ENCODE peak calls at places on chromosomes 13 and 19, in five cellular contexts. One of them, this sample, is unnamed.

GRCh38 chr19:55635334-55635717 is 5.5 kb upstream of the ZNF580 start:
- DNase-seq in CD8-positive, alpha-beta T cell: no peak
- DNase-seq in colonic mucosa: no peak
- DNase-seq in suprapubic skin: no peak
- DNase-seq in bronchial epithelial cell: no peak
- DNase-seq in this sample: no peak

GRCh38 chr13:30395192-30396158 is 26.8 kb upstream of the UBE2L5 start:
- DNase-seq in CD8-positive, alpha-beta T cell: peak
- DNase-seq in colonic mucosa: peak
- DNase-seq in suprapubic skin: peak
- DNase-seq in bronchial epithelial cell: peak
- DNase-seq in this sample: peak

GRCh38 chr19:8265872-8266271 is 42.3 kb downstream of the CD320 start:
- DNase-seq in CD8-positive, alpha-beta T cell: no peak
- DNase-seq in colonic mucosa: no peak
- DNase-seq in suprapubic skin: no peak
- DNase-seq in bronchial epithelial cell: no peak
- DNase-seq in this sample: no peak

GRCh38 chr13:87444135-87444534 is 227.0 kb upstream of the SLITRK5 start:
- DNase-seq in CD8-positive, alpha-beta T cell: no peak
- DNase-seq in colonic mucosa: no peak
- DNase-seq in suprapubic skin: no peak
- DNase-seq in bronchial epithelial cell: no peak
- DNase-seq in this sample: no peak

GRCh38 chr13:100403675-100404074 is 184.9 kb downstream of the GGACT start:
- DNase-seq in CD8-positive, alpha-beta T cell: no peak
- DNase-seq in colonic mucosa: no peak
- DNase-seq in suprapubic skin: no peak
- DNase-seq in bronchial epithelial cell: no peak
- DNase-seq in this sample: no peak

GRCh38 chr13:40974460-40975407 is 44.4 kb downstream of the ELF1 start:
- DNase-seq in CD8-positive, alpha-beta T cell: no peak
- DNase-seq in colonic mucosa: peak
- DNase-seq in suprapubic skin: no peak
- DNase-seq in bronchial epithelial cell: peak
- DNase-seq in this sample: no peak

GRCh38 chr19:55112246-55112780 is 5.1 kb downstream of the PPP1R12C start:
- DNase-seq in CD8-positive, alpha-beta T cell: no peak
- DNase-seq in colonic mucosa: no peak
- DNase-seq in suprapubic skin: no peak
- DNase-seq in bronchial epithelial cell: no peak
- DNase-seq in this sample: no peak

GRCh38 chr19:7337380-7338194 is 11.2 kb upstream of the ARHGEF18 start:
- DNase-seq in CD8-positive, alpha-beta T cell: no peak
- DNase-seq in colonic mucosa: no peak
- DNase-seq in suprapubic skin: peak
- DNase-seq in bronchial epithelial cell: no peak
- DNase-seq in this sample: peak

GRCh38 chr19:8512115-8512967 is 1.6 kb downstream of the ZNF414 start:
- DNase-seq in CD8-positive, alpha-beta T cell: no peak
- DNase-seq in colonic mucosa: peak
- DNase-seq in suprapubic skin: no peak
- DNase-seq in bronchial epithelial cell: peak
- DNase-seq in this sample: no peak

GRCh38 chr13:67223742-67224141 is 6.4 kb downstream of the PCDH9 start:
- DNase-seq in CD8-positive, alpha-beta T cell: no peak
- DNase-seq in colonic mucosa: no peak
- DNase-seq in suprapubic skin: no peak
- DNase-seq in bronchial epithelial cell: peak
- DNase-seq in this sample: no peak

GRCh38 chr13:57311009-57311586 is 144.1 kb downstream of the PRR20E start:
- DNase-seq in CD8-positive, alpha-beta T cell: no peak
- DNase-seq in colonic mucosa: no peak
- DNase-seq in suprapubic skin: no peak
- DNase-seq in bronchial epithelial cell: no peak
- DNase-seq in this sample: no peak

GRCh38 chr19:45283443-45284033 is 32.5 kb downstream of the MARK4 start:
- DNase-seq in CD8-positive, alpha-beta T cell: no peak
- DNase-seq in colonic mucosa: no peak
- DNase-seq in suprapubic skin: no peak
- DNase-seq in bronchial epithelial cell: no peak
- DNase-seq in this sample: peak

GRCh38 chr19:8575467-8575997 is 1.7 kb downstream of the MYO1F start:
- DNase-seq in CD8-positive, alpha-beta T cell: peak
- DNase-seq in colonic mucosa: peak
- DNase-seq in suprapubic skin: no peak
- DNase-seq in bronchial epithelial cell: peak
- DNase-seq in this sample: no peak

GRCh38 chr19:9953802-9954542 is 17.7 kb upstream of the OLFM2 start:
- DNase-seq in CD8-positive, alpha-beta T cell: no peak
- DNase-seq in colonic mucosa: no peak
- DNase-seq in suprapubic skin: no peak
- DNase-seq in bronchial epithelial cell: no peak
- DNase-seq in this sample: no peak

GRCh38 chr13:29954082-29955043 is 103.9 kb upstream of the UBL3 start:
- DNase-seq in CD8-positive, alpha-beta T cell: peak
- DNase-seq in colonic mucosa: no peak
- DNase-seq in suprapubic skin: no peak
- DNase-seq in bronchial epithelial cell: no peak
- DNase-seq in this sample: no peak

GRCh38 chr19:31154021-31154420 is 195.2 kb downstream of the TSHZ3 start:
- DNase-seq in CD8-positive, alpha-beta T cell: no peak
- DNase-seq in colonic mucosa: no peak
- DNase-seq in suprapubic skin: no peak
- DNase-seq in bronchial epithelial cell: peak
- DNase-seq in this sample: no peak

GRCh38 chr13:79070343-79070974 is 335.6 kb downstream of the RBM26 start:
- DNase-seq in CD8-positive, alpha-beta T cell: no peak
- DNase-seq in colonic mucosa: no peak
- DNase-seq in suprapubic skin: no peak
- DNase-seq in bronchial epithelial cell: no peak
- DNase-seq in this sample: no peak

GRCh38 chr13:44146162-44146561 is 227.5 kb upstream of the SERP2 start:
- DNase-seq in CD8-positive, alpha-beta T cell: no peak
- DNase-seq in colonic mucosa: no peak
- DNase-seq in suprapubic skin: no peak
- DNase-seq in bronchial epithelial cell: no peak
- DNase-seq in this sample: no peak

GRCh38 chr13:45500492-45501174 is 35.9 kb downstream of the COG3 start:
- DNase-seq in CD8-positive, alpha-beta T cell: no peak
- DNase-seq in colonic mucosa: no peak
- DNase-seq in suprapubic skin: no peak
- DNase-seq in bronchial epithelial cell: peak
- DNase-seq in this sample: no peak

DNA sequence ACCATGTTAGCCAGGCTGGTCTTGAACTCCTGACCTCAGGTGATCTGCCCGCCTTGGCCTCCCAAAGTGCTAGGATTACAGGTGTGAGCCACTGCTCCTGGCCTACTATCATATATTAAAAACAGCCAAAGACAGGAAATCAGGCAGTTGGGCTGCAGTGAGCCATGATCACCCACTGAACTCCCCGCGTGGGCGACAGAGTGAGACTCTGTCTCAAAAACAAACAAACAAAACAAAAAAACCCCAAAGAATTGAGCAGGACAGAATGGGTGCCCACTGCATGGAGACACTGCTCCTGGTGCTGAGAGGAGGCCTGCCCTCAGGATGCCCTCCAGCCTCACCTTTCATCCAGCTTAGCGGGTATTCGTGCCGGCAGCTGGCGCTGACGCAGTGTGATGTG is 5.2 kb upstream of the RINL start:
- DNase-seq in CD8-positive, alpha-beta T cell: no peak
- DNase-seq in colonic mucosa: no peak
- DNase-seq in suprapubic skin: no peak
- DNase-seq in bronchial epithelial cell: no peak
- DNase-seq in this sample: no peak
- TF ChIP-seq CTCF in CD8-positive, alpha-beta T cell: no peak
- TF ChIP-seq CTCF in colonic mucosa: no peak
- TF ChIP-seq CTCF in suprapubic skin: no peak
- TF ChIP-seq CTCF in bronchial epithelial cell: no peak
- TF ChIP-seq CTCF in this sample: no peak

GRCh38 chr13:113996081-113996911 is 22.4 kb upstream of the C13orf46 start:
- DNase-seq in CD8-positive, alpha-beta T cell: no peak
- DNase-seq in colonic mucosa: no peak
- DNase-seq in suprapubic skin: peak
- DNase-seq in bronchial epithelial cell: no peak
- DNase-seq in this sample: peak

GRCh38 chr13:113999618-113999910 is 25.7 kb upstream of the C13orf46 start:
- DNase-seq in CD8-positive, alpha-beta T cell: no peak
- DNase-seq in colonic mucosa: no peak
- DNase-seq in suprapubic skin: peak
- DNase-seq in bronchial epithelial cell: no peak
- DNase-seq in this sample: peak

GRCh38 chr13:113996912-113997745 is 23.3 kb upstream of the C13orf46 start:
- DNase-seq in CD8-positive, alpha-beta T cell: no peak
- DNase-seq in colonic mucosa: no peak
- DNase-seq in suprapubic skin: peak
- DNase-seq in bronchial epithelial cell: no peak
- DNase-seq in this sample: peak

GRCh38 chr13:113998781-113999617 is 25.1 kb upstream of the C13orf46 start:
- DNase-seq in CD8-positive, alpha-beta T cell: no peak
- DNase-seq in colonic mucosa: no peak
- DNase-seq in suprapubic skin: peak
- DNase-seq in bronchial epithelial cell: no peak
- DNase-seq in this sample: peak

GRCh38 chr13:113997845-113998751 is 24.2 kb upstream of the C13orf46 start:
- DNase-seq in CD8-positive, alpha-beta T cell: no peak
- DNase-seq in colonic mucosa: peak
- DNase-seq in suprapubic skin: peak
- DNase-seq in bronchial epithelial cell: no peak
- DNase-seq in this sample: peak
- TF ChIP-seq CTCF in CD8-positive, alpha-beta T cell: no peak
- TF ChIP-seq CTCF in colonic mucosa: no peak
- TF ChIP-seq CTCF in suprapubic skin: no peak
- TF ChIP-seq CTCF in bronchial epithelial cell: no peak
- TF ChIP-seq CTCF in this sample: no peak

DNA sequence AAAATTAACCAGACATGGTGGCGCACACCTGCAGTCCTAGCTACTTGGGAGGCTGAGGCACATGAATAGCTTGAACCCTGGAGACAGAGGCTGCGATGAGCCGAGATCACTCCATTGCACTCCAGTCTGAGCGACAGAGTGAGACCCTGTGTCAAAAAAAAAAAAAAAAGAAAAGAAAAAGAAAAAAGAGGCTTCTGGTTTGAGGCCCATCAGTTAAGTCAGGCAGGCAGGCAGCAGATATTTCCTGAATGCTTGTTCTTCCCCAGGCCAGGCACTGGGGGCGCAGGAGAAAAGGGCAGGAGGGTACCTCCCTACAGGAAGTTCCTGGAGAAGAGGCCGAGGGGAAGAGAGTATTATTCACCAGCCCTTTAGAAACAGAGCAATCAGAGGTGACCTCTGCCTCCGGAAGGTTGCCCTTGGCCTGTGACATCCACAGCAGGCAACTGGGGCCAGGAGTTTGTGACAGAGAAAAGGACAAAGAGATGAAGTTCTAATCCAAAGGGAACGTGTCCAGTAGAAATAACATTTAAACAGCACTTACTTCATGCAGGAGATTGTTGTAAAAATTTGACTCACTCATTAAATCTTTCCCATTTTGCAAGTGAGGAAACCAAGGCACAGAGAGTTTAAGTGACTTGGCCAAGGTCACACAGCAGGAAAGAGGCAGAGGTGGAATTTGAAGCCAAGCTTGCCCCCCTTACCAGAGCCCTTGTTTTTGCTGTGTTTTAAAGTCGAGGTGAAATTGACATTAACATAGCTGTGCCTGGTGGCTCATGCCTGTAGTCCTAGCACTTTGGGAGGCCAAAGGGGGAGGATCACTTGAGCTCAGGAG is 4.3 kb upstream of the RLN3 start:
- DNase-seq in CD8-positive, alpha-beta T cell: no peak
- DNase-seq in colonic mucosa: peak
- DNase-seq in suprapubic skin: no peak
- DNase-seq in bronchial epithelial cell: no peak
- DNase-seq in this sample: peak
- TF ChIP-seq CTCF in CD8-positive, alpha-beta T cell: no peak
- TF ChIP-seq CTCF in colonic mucosa: peak
- TF ChIP-seq CTCF in suprapubic skin: peak
- TF ChIP-seq CTCF in bronchial epithelial cell: peak
- TF ChIP-seq CTCF in this sample: peak

DNA sequence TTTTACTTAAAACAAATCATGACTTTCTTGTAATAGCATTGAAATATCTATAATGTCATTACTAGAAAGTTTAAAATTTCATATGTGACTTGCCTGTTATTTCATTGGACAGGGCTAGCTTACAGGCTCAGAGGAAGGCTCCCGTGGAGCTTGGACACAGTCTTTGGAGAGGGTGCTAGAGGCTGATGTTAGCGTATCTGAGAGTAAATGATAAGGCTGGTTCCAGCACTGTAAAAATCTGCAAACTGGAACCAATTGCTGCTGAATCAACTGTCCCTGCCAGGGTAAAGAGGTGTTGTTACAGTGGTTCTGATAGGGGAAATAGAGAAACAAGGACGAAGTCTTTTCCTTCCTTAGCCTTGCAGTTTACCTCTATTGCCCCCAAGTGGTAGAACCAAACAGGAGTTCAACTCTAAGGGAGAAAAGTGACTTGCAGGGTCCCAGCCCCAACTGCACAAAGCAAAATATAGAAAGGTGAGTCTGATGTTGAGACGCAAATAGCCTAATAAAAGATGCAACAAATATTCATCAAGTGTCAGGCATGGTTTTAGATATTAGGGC is 901.7 kb downstream of the DIAPH3 start:
- DNase-seq in CD8-positive, alpha-beta T cell: no peak
- DNase-seq in colonic mucosa: no peak
- DNase-seq in suprapubic skin: no peak
- DNase-seq in bronchial epithelial cell: no peak
- DNase-seq in this sample: no peak
- TF ChIP-seq CTCF in CD8-positive, alpha-beta T cell: no peak
- TF ChIP-seq CTCF in colonic mucosa: no peak
- TF ChIP-seq CTCF in suprapubic skin: no peak
- TF ChIP-seq CTCF in bronchial epithelial cell: no peak
- TF ChIP-seq CTCF in this sample: no peak

DNA sequence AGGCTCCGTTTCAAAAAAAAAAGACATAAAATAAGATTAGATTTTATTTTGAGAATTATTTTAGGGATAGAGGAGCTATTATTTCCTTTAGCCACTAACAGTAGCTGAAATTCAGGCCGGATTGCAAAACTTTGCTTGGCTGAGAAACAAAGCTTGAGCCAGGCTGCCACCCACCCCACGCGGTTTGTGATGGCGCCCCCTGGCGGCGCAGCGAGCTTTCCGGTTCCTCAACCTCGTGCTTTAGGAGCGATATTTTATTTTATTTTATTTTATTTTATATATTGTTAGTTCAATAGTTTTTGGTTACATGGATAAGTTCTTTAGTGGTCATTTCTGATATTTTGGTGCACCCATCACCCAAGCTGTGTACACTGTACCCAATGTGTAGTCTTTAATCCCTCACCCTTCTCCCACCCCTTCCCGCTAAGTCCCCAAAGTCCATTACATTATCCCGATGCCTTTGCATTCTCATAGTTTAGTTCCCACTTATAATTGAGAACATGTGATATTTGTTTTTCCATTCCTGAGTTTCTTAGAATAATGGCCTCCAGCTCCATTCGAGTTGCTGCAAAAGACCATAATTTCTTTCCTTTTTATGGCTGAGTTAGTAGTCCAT is 19.8 kb upstream of the CEACAM4 start:
- DNase-seq in CD8-positive, alpha-beta T cell: no peak
- DNase-seq in colonic mucosa: no peak
- DNase-seq in suprapubic skin: no peak
- DNase-seq in bronchial epithelial cell: no peak
- DNase-seq in this sample: no peak
- TF ChIP-seq CTCF in CD8-positive, alpha-beta T cell: peak
- TF ChIP-seq CTCF in colonic mucosa: no peak
- TF ChIP-seq CTCF in suprapubic skin: no peak
- TF ChIP-seq CTCF in bronchial epithelial cell: peak
- TF ChIP-seq CTCF in this sample: peak

GRCh38 chr13:51746802-51747201 is 57.2 kb downstream of the DHRS12 start:
- DNase-seq in CD8-positive, alpha-beta T cell: no peak
- DNase-seq in colonic mucosa: no peak
- DNase-seq in suprapubic skin: no peak
- DNase-seq in bronchial epithelial cell: no peak
- DNase-seq in this sample: no peak
- TF ChIP-seq CTCF in CD8-positive, alpha-beta T cell: no peak
- TF ChIP-seq CTCF in colonic mucosa: no peak
- TF ChIP-seq CTCF in suprapubic skin: no peak
- TF ChIP-seq CTCF in bronchial epithelial cell: no peak
- TF ChIP-seq CTCF in this sample: no peak

This sample was measured in CD14-positive monocyte.